ENCODE peak calls at places on chromosomes 6 and 20, in nine cellular contexts. W is tibial nerve, K is PC-3, X is esophagus muscularis mucosa, L is HepG2, S is tibial artery, Z is A549, P is upper lobe of right lung, N is cardiac muscle cell. C is an unnamed sample.

GRCh38 chr20:2875690-2876203 is 2.5 kb downstream of the PTPRA start:
- DNase-seq in N (no peak), X (peak; percentile 78), P (no peak), L (no peak), Z (no peak), K (no peak), S (no peak), W (no peak), C (no peak)

GRCh38 chr20:22962567-22963439 is 72.3 kb upstream of the SSTR4 start:
- DNase-seq in K (peak; percentile 85), P (no peak), L (no peak), Z (peak; percentile 67), X (no peak), S (no peak), W (no peak), N (no peak), C (no peak)

GRCh38 chr6:136989591-136990578 is 54.9 kb downstream of the IL20RA start:
- DNase-seq in S (no peak), Z (no peak), X (peak; percentile 92), W (no peak), N (peak; percentile 75), P (no peak), K (no peak), L (no peak), C (no peak)

GRCh38 chr6:158649289-158650143 is at the start of gene SYTL3:
- DNase-seq in Z (no peak), L (no peak), W (no peak), X (peak; percentile 91), P (peak; percentile 78), N (no peak), S (peak; percentile 76), K (no peak), C (peak; percentile 69)

GRCh38 chr6:105492706-105493673 is 90.1 kb upstream of the PREP start:
- DNase-seq in K (peak; percentile 31), X (peak; percentile 78), Z (no peak), N (no peak), S (no peak), P (no peak), L (no peak), W (no peak), C (no peak)

GRCh38 chr20:24694157-24694726 is 224.8 kb downstream of the SYNDIG1 start:
- DNase-seq in N (no peak), P (peak; percentile 58), S (peak; percentile 67), W (no peak), X (peak; percentile 72), K (no peak), Z (no peak), L (no peak), C (peak; percentile 56)

GRCh38 chr6:96528193-96528592 is 6.6 kb downstream of the UFL1 start:
- DNase-seq in W (no peak), P (no peak), L (no peak), K (no peak), N (no peak), X (no peak), Z (no peak), S (no peak), C (no peak)

GRCh38 chr20:34768105-34768504 is 57.3 kb downstream of the NCOA6 start:
- DNase-seq in S (no peak), Z (no peak), L (no peak), W (no peak), X (no peak), N (no peak), P (no peak), K (peak; percentile 11), C (no peak)

GRCh38 chr6:129932321-129932720 is 71.2 kb upstream of the TMEM244 start:
- DNase-seq in K (no peak), W (no peak), N (no peak), X (no peak), L (no peak), P (no peak), S (no peak), Z (no peak), C (no peak)

GRCh38 chr6:164322533-164322932 is 908.0 kb downstream of the QKI start:
- DNase-seq in L (no peak), Z (no peak), W (no peak), N (no peak), X (no peak), K (peak; percentile 76), P (no peak), S (no peak), C (no peak)

GRCh38 chr6:29516108-29516507 is 28.4 kb upstream of the MAS1L start:
- DNase-seq in Z (no peak), L (no peak), P (no peak), X (no peak), W (no peak), K (peak; percentile 84), S (no peak), N (no peak), C (no peak)

GRCh38 chr6:90294989-90295853 is 1.4 kb downstream of the BACH2 start:
- DNase-seq in Z (no peak), W (no peak), P (peak; percentile 75), S (peak; percentile 67), X (no peak), N (peak; percentile 51), K (peak; percentile 26), L (no peak), C (no peak)

GRCh38 chr6:33590531-33591198 is 10.6 kb upstream of the BAK1 start:
- DNase-seq in P (peak; percentile 89), N (no peak), W (no peak), Z (peak; percentile 33), S (no peak), K (peak; percentile 38), L (peak; percentile 80), X (no peak), C (no peak)

GRCh38 chr6:33591633-33592032 is 11.6 kb upstream of the BAK1 start:
- DNase-seq in Z (no peak), N (no peak), X (no peak), S (no peak), W (no peak), L (no peak), K (no peak), P (no peak), C (no peak)

GRCh38 chr6:33592280-33592594 is 12.2 kb upstream of the BAK1 start:
- DNase-seq in L (no peak), N (no peak), K (no peak), X (no peak), Z (no peak), S (no peak), W (no peak), P (no peak), C (no peak)

GRCh38 chr6:33593414-33593727 is 13.3 kb upstream of the BAK1 start:
- DNase-seq in N (no peak), S (no peak), W (no peak), P (no peak), Z (no peak), X (no peak), L (no peak), K (no peak), C (no peak)

DNA sequence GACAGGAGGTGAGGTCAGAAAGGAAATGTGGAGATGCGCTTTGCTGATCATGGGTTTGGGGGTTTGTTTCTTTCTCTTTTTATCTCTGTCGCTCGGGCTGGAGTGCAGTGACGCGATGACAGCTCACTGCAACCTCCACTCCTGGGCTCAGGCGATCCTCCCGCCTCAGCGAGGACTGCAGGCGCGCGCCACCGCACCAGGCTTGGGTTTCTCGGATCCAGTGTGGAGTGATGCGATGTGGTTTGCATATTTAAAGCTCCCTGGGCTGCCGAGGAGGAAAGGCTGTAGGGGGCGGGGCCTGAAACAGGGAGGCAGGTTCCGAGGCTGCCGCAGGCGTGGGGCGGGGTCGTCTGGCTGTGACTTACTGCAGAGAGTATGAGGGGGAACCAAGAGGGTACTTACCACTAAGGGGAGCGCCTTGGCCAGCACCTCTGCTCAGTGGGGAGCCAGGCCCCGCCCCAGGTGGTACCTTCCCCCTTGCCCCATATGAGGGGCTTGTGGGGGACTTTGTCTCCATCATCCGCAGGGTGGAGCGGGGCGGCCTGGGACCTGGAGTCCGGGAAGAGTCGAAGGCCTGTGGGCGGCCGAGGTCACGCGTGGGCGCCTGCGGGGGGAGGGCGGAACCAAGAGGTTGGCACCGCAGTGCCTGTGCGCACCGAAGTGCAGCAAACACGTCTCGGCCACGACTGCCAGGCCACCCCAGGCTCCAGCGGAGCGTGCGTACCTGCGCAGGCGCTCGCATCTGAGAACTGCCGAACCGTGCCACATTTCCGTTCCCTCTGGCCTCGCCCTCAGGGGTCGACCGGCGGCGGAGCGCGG is 12.7 kb upstream of the BAK1 start:
- DNase-seq in N (no peak), S (peak; percentile 64), Z (no peak), W (no peak), L (no peak), X (no peak), P (peak; percentile 83), K (no peak), C (no peak)
- H3K4me3 ChIP-seq in N (no peak overlapping the region), S (no peak overlapping the region), Z (no peak overlapping the region), W (no peak overlapping the region), L (no peak overlapping the region), X (peak overlapping the region; percentile 12), P (peak overlapping the region; percentile 25), K (peak overlapping the region; percentile 24), C (peak overlapping the region; percentile 16)

GRCh38 chr20:63858393-63859165 is 2.7 kb upstream of the ABHD16B start:
- DNase-seq in Z (no peak), P (no peak), S (no peak), N (peak; percentile 67), K (no peak), W (no peak), X (no peak), L (peak; percentile 79), C (no peak)
- TF ChIP-seq CTCF in Z (no peak), P (peak; percentile 30), S (no peak), N (peak; percentile 54), K (peak; percentile 15), W (no peak), X (peak; percentile 26), L (peak; percentile 73), C (peak; percentile 56)

DNA sequence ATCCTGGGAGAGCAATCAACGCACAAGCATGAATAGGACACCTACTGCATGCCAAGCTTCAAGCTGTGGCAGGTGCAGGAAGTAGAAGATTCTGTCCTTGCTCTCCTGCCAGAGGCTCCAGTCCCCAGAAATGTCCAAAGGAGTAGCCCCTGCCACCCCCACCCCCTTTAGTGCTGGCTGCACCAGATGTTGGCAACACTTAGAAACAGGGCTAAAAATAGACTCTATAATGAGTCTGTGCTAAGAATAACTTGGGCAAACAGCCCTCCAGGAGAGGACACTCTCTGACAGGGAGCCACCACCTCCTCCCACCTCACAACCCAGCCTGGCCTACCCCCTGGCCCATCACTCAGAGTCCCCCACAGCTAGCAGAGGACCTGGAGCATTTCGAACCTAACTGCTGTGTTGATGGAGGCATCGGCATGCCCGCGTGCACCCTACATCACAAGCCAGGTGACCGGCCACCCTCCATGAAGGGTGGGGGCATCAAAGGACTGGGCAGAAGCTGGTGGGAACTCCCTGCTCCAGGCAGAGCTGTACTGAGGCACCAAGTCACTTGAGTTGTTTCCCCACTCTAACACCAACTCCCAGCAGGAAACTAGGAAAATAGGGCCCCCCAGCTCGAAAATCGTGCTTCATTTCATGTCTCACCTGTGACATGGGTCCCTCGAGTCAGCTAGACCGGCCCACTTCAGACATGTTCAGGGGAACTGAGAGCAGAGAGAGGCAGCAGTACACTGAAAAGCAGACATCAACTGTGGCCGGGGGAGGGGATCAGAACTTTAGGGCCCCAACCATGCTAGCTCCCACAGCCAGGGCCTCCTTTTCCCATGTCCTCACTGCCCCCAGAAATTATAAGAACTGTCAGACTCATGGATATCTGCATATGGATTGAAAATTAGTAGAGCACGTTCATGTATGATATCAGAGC is 18.6 kb downstream of the TFEB start:
- DNase-seq in K (no peak), X (no peak), Z (no peak), N (peak; percentile 84), P (no peak), L (no peak), S (no peak), W (no peak), C (no peak)
- H3K4me1 ChIP-seq in K (peaks cover 22% of the 10 kb centered on the region), X (peaks cover 91% of the 10 kb centered on the region), Z (peaks cover 58% of the 10 kb centered on the region), N (peaks cover 62% of the 10 kb centered on the region), P (peaks cover 43% of the 10 kb centered on the region), L (peaks cover 19% of the 10 kb centered on the region), S (peaks cover 49% of the 10 kb centered on the region), W (peaks cover 53% of the 10 kb centered on the region), C (no peaks in the 10 kb centered on the region)

GRCh38 chr6:14476793-14477531 is 359.4 kb downstream of the CD83 start:
- DNase-seq in N (no peak), W (peak; percentile 34), S (no peak), K (no peak), L (no peak), P (no peak), Z (peak; percentile 78), X (no peak), C (no peak)
- H3K4me3 ChIP-seq in N (no peak overlapping the region), W (no peak overlapping the region), S (peak overlapping the region; percentile 5), K (no peak overlapping the region), L (no peak overlapping the region), P (no peak overlapping the region), Z (peak overlapping the region; percentile 6), X (peak overlapping the region; percentile 41), C (no peak overlapping the region)

C was measured in right atrium auricular region.